ENCODE peak calls at places on chromosomes 11 and 22, in six cellular contexts. A is RWPE2; C is stimulated activated CD4-positive, alpha-beta T cell treated with anti-CD3 and anti-CD28 coated beads, Interleukin-1b, Interleukin-23, amount 100 ng/mL, for 1 hour; N is amniotic stem cell; P is lower leg skin; S is memory B cell. W is an unnamed sample.
A peak's percentile ranks its signal among the peaks of the same experiment; 100 is the strongest.

GRCh38 chr11:69199583-69200295 is 44.0 kb downstream of the SMIM38 start:
- DNase-seq in A (no peak), C (no peak), N (no peak), P (no peak), S (no peak), W (peak; percentile 49)

GRCh38 chr11:2294340-2295290 is 7.1 kb downstream of the C11orf21 start:
- DNase-seq in A (no peak), C (no peak), N (no peak), P (no peak), S (no peak), W (no peak)

GRCh38 chr11:124841765-124842700 is 23.2 kb upstream of the ROBO3 start:
- DNase-seq in A (no peak), C (no peak), N (no peak), P (no peak), S (no peak), W (no peak)

GRCh38 chr11:15670520-15671070 is 555.9 kb downstream of the INSC start:
- DNase-seq in A (no peak), C (no peak), N (no peak), P (no peak), S (no peak), W (no peak)

GRCh38 chr11:126345759-126346585 is 9.5 kb upstream of the ST3GAL4 start:
- DNase-seq in A (peak; percentile 47), C (no peak), N (no peak), P (peak; percentile 77), S (no peak), W (peak; percentile 67)

GRCh38 chr22:38697055-38697980 is 3.4 kb downstream of the JOSD1 start:
- DNase-seq in A (no peak), C (no peak), N (no peak), P (no peak), S (no peak), W (peak; percentile 60)

GRCh38 chr11:117189191-117189940 is 9.8 kb upstream of the TAGLN start:
- DNase-seq in A (peak; percentile 42), C (no peak), N (no peak), P (no peak), S (peak; percentile 87), W (no peak)

GRCh38 chr11:125977333-125977732 is 31.5 kb downstream of the VSIG10L2 start:
- DNase-seq in A (no peak), C (no peak), N (no peak), P (no peak), S (no peak), W (no peak)

GRCh38 chr22:17472886-17473285 is 90.4 kb upstream of the SLC25A18 start:
- DNase-seq in A (no peak), C (no peak), N (no peak), P (no peak), S (no peak), W (no peak)

GRCh38 chr22:48257690-48258065 is 1495.2 kb downstream of the TBC1D22A start:
- DNase-seq in A (no peak), C (no peak), N (no peak), P (no peak), S (no peak), W (no peak)

GRCh38 chr11:31818874-31819331 is 7.8 kb upstream of the PAX6 start:
- DNase-seq in A (no peak), C (no peak), N (no peak), P (no peak), S (no peak), W (no peak)

GRCh38 chr11:47797633-47798032 is 30.5 kb upstream of the FNBP4 start:
- DNase-seq in A (no peak), C (no peak), N (no peak), P (no peak), S (no peak), W (peak; percentile 70)

GRCh38 chr22:44929348-44930015 is 80.3 kb downstream of the PHF21B start:
- DNase-seq in A (no peak), C (no peak), N (no peak), P (no peak), S (no peak), W (no peak)

GRCh38 chr11:82671451-82671850 is 62.2 kb downstream of the FAM181B start:
- DNase-seq in A (no peak), C (no peak), N (no peak), P (no peak), S (no peak), W (peak; percentile 60)

GRCh38 chr11:60005360-60005759 is 11.6 kb upstream of the OOSP4B start:
- DNase-seq in A (no peak), C (no peak), N (no peak), P (no peak), S (no peak), W (peak; percentile 86)

GRCh38 chr11:108436594-108436993 is 30.7 kb downstream of the C11orf65 start:
- DNase-seq in A (no peak), C (no peak), N (no peak), P (no peak), S (no peak), W (no peak)

W was measured in epithelial cell of esophagus.